ENCODE peak calls at places on chromosomes 13 and 19, in nine cellular contexts. H is breast epithelium, R is suprapubic skin, W is esophagus muscularis mucosa, X is transverse colon, E is GM12891, J is stomach, C is spleen, A is SK-N-SH. Y is an unnamed sample.

GRCh38 chr13:111389621-111390521 is 69.4 kb downstream of the TEX29 start:
- DNase-seq in R (no peak), E (no peak), J (peak), C (peak), H (no peak), X (no peak), A (no peak), W (no peak), Y (no peak)

GRCh38 chr19:30116984-30117555 is 175.0 kb downstream of the URI1 start:
- DNase-seq in X (no peak), A (no peak), H (no peak), W (no peak), C (peak), E (no peak), J (no peak), R (no peak), Y (no peak)

GRCh38 chr13:41017153-41017552 is 2.0 kb downstream of the ELF1 start:
- DNase-seq in W (no peak), X (peak), R (no peak), H (peak), E (no peak), A (no peak), C (no peak), J (peak), Y (no peak)

GRCh38 chr13:43240278-43240677 is 216.9 kb downstream of the DNAJC15 start:
- DNase-seq in W (no peak), A (no peak), H (no peak), J (no peak), R (no peak), E (peak), C (no peak), X (no peak), Y (peak)

GRCh38 chr19:17565611-17566010 is 10.2 kb downstream of the COLGALT1 start:
- DNase-seq in E (no peak), X (no peak), W (no peak), C (no peak), A (no peak), H (no peak), R (no peak), J (no peak), Y (no peak)

GRCh38 chr13:94344126-94344863 is 135.2 kb downstream of the DCT start:
- DNase-seq in R (no peak), C (no peak), H (no peak), X (no peak), E (no peak), J (no peak), W (peak), A (no peak), Y (no peak)

GRCh38 chr19:16133818-16134217 is 9.7 kb upstream of the HSH2D start:
- DNase-seq in A (no peak), J (no peak), W (no peak), H (no peak), E (no peak), C (no peak), X (no peak), R (no peak), Y (no peak)

GRCh38 chr19:35744688-35745327 is 410 bp downstream of the U2AF1L4 start:
- DNase-seq in X (peak), A (peak), W (peak), H (peak), E (peak), C (peak), R (peak), J (peak), Y (peak)

GRCh38 chr13:98386632-98387031 is 190.3 kb downstream of the STK24 start:
- DNase-seq in X (no peak), R (no peak), E (no peak), W (no peak), C (no peak), H (no peak), A (peak), J (no peak), Y (no peak)

GRCh38 chr19:15303105-15303780 is 29.1 kb downstream of the BRD4 start:
- DNase-seq in H (no peak), C (no peak), R (no peak), J (no peak), W (no peak), E (no peak), X (no peak), A (no peak), Y (no peak)

GRCh38 chr13:26529441-26529840 is 28.0 kb upstream of the WASF3 start:
- DNase-seq in E (no peak), X (peak), R (no peak), W (no peak), A (no peak), J (peak), H (no peak), C (no peak), Y (no peak)

GRCh38 chr19:31099470-31100190 is 249.6 kb downstream of the TSHZ3 start:
- DNase-seq in W (no peak), C (no peak), R (no peak), H (no peak), E (no peak), X (no peak), J (no peak), A (peak), Y (no peak)

GRCh38 chr13:29722415-29722814 is 126.9 kb upstream of the SLC7A1 start:
- DNase-seq in H (no peak), E (no peak), R (no peak), X (no peak), W (no peak), A (no peak), C (no peak), J (no peak), Y (no peak)

GRCh38 chr19:51207747-51208146 is 17.1 kb upstream of the CD33 start:
- DNase-seq in J (no peak), C (no peak), H (no peak), A (no peak), E (no peak), R (no peak), W (no peak), X (no peak), Y (no peak)

GRCh38 chr13:62085337-62085736 is 669.7 kb upstream of the PCDH20 start:
- DNase-seq in C (no peak), J (no peak), X (no peak), R (no peak), A (no peak), E (no peak), H (no peak), W (no peak), Y (no peak)

GRCh38 chr13:107866666-107867623 is 348.4 kb downstream of the LIG4 start:
- DNase-seq in E (no peak), J (no peak), A (peak), X (no peak), H (no peak), W (no peak), R (no peak), C (no peak), Y (no peak)

GRCh38 chr19:49957262-49957915 is 3.6 kb downstream of the SIGLEC11 start:
- DNase-seq in R (no peak), J (no peak), A (no peak), X (no peak), C (peak), E (no peak), W (no peak), H (no peak), Y (no peak)

GRCh38 chr19:35797663-35798062 is 15.0 kb downstream of the PRODH2 start:
- DNase-seq in A (no peak), R (no peak), C (no peak), X (no peak), E (no peak), J (no peak), H (no peak), W (no peak), Y (peak)

GRCh38 chr19:4908311-4908710 is 990 bp upstream of the UHRF1 start:
- DNase-seq in R (no peak), C (no peak), E (no peak), J (no peak), W (no peak), A (no peak), X (no peak), H (no peak), Y (no peak)

GRCh38 chr13:65605386-65605785 is 1624.8 kb downstream of the PCDH9 start:
- DNase-seq in X (no peak), E (no peak), C (no peak), J (no peak), W (no peak), A (no peak), R (no peak), H (no peak), Y (no peak)

GRCh38 chr13:29925457-29925856 is 75.0 kb upstream of the UBL3 start:
- DNase-seq in W (peak), A (peak), H (peak), X (peak), C (no peak), E (no peak), J (peak), R (peak), Y (no peak)

GRCh38 chr13:41802684-41803554 is 158.0 kb downstream of the VWA8 start:
- DNase-seq in H (no peak), X (no peak), C (no peak), A (no peak), R (no peak), E (no peak), J (no peak), W (no peak), Y (no peak)

GRCh38 chr13:35781661-35782060 is 305.2 kb upstream of the MAB21L1 start:
- DNase-seq in C (no peak), X (no peak), W (no peak), H (no peak), R (no peak), J (no peak), A (no peak), E (no peak), Y (no peak)

GRCh38 chr13:114077938-114078335 is 54.5 kb downstream of the RASA3 start:
- DNase-seq in R (peak), W (no peak), A (peak), X (no peak), C (no peak), J (no peak), E (no peak), H (no peak), Y (no peak)

GRCh38 chr19:7506385-7507328 is 9.2 kb upstream of the ZNF358 start:
- DNase-seq in X (peak), C (peak), J (peak), E (no peak), W (no peak), R (no peak), A (peak), H (peak), Y (no peak)

GRCh38 chr19:53091413-53091812 is 11.8 kb downstream of the ZNF160 start:
- DNase-seq in J (no peak), R (no peak), C (no peak), A (peak), W (no peak), H (no peak), E (no peak), X (no peak), Y (no peak)

GRCh38 chr13:40352807-40353562 is 313.5 kb downstream of the FOXO1 start:
- DNase-seq in X (no peak), J (no peak), R (peak), E (no peak), C (no peak), H (no peak), A (peak), W (no peak), Y (no peak)

GRCh38 chr19:15307169-15307568 is 25.2 kb downstream of the BRD4 start:
- DNase-seq in R (no peak), E (no peak), W (no peak), A (no peak), H (no peak), X (no peak), C (no peak), J (no peak), Y (no peak)

GRCh38 chr13:28531956-28532225 is 37.0 kb upstream of the FLT1 start:
- DNase-seq in R (no peak), J (no peak), W (no peak), A (no peak), X (no peak), E (no peak), C (no peak), H (no peak), Y (no peak)

GRCh38 chr13:28529836-28530235 is 34.9 kb upstream of the FLT1 start:
- DNase-seq in X (no peak), C (no peak), R (no peak), J (no peak), H (no peak), E (no peak), A (no peak), W (no peak), Y (no peak)

GRCh38 chr13:28532226-28533048 is 37.5 kb upstream of the FLT1 start:
- DNase-seq in H (no peak), W (peak), R (no peak), A (peak), E (peak), J (no peak), X (no peak), C (peak), Y (no peak)

GRCh38 chr13:28530729-28531194 is 35.8 kb upstream of the FLT1 start:
- DNase-seq in E (no peak), W (no peak), C (no peak), A (no peak), R (no peak), H (no peak), J (no peak), X (no peak), Y (no peak)

GRCh38 chr13:28531195-28531955 is 36.4 kb upstream of the FLT1 start:
- DNase-seq in R (peak), H (no peak), A (peak), C (peak), W (no peak), E (no peak), J (peak), X (peak), Y (no peak)
- TF ChIP-seq POLR2AphosphoS5 in R (no peak), H (no peak), A (no peak), C (peak), W (no peak), E (no peak), J (no peak), X (no peak), Y (no peak)

DNA sequence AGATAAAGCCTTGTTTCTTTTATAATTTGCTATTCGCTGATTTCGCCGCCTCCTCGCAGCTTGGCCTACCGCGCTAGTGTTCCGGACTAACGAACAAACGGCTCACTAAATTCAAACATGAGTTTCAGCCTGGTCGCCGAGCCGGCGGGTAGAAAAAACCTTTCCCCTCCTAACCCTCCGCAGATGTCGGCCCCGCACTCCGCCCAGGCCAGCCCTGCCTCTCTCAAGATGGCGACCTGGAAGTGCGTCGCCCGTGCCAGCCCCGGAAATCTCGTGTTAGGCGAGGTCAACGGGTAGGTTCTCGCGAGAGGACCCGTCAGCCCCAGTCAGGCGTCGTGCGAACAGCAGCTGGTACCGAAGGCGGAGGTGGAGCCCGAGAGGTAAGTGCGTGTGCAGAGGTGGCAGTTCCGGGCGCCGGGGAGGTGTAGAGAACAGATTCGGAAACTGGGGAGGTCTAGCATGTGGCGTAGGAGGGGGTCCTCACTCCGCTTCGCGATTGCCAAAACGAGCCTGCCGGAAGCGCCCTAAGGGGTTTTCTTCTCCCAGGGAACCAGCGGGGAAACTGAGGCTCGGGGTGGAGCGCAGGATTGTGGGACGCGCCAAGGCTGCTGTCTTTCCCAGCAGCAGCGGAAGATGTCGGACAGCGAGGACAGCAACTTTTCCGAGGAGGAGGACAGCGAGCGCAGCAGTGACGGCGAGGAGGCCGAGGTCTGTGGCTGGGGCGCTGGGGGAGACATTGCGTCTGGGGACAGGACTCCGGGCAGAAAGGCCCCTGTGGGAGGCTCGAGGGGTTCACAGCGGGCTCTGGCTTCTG is at the start of gene SUPT5H:
- DNase-seq in A (peak), C (peak), R (peak), W (peak), J (peak), X (peak), H (peak), E (peak), Y (peak)
- TF ChIP-seq POLR2AphosphoS5 in A (peak), C (peak), R (peak), W (peak), J (peak), X (peak), H (peak), E (peak), Y (peak)

GRCh38 chr19:485583-486236 is 10.6 kb upstream of the MADCAM1 start:
- DNase-seq in A (peak), E (no peak), C (no peak), X (no peak), R (peak), W (no peak), J (no peak), H (peak), Y (no peak)
- TF ChIP-seq POLR2AphosphoS5 in A (no peak), E (no peak), C (no peak), X (no peak), R (no peak), W (peak), J (no peak), H (peak), Y (no peak)

GRCh38 chr19:5990289-5990797 is 12.4 kb upstream of the RANBP3 start:
- DNase-seq in X (no peak), J (no peak), H (no peak), R (no peak), A (no peak), C (no peak), W (no peak), E (no peak), Y (no peak)
- TF ChIP-seq POLR2AphosphoS5 in X (no peak), J (no peak), H (no peak), R (no peak), A (no peak), C (no peak), W (no peak), E (no peak), Y (no peak)

GRCh38 chr13:20525601-20526544 is at the start of gene CRYL1:
- DNase-seq in J (peak), H (peak), C (peak), A (peak), R (peak), E (peak), X (peak), W (no peak), Y (peak)
- TF ChIP-seq POLR2AphosphoS5 in J (peak), H (no peak), C (peak), A (no peak), R (no peak), E (peak), X (peak), W (peak), Y (no peak)

GRCh38 chr13:22812793-22813192 is 368.0 kb upstream of the SGCG start:
- DNase-seq in A (no peak), H (no peak), W (no peak), J (peak), X (peak), E (no peak), R (no peak), C (no peak), Y (no peak)
- TF ChIP-seq POLR2AphosphoS5 in A (no peak), H (no peak), W (no peak), J (peak), X (no peak), E (no peak), R (no peak), C (no peak), Y (no peak)